ENCODE peak calls at places on chromosomes 13 and 19, in seven cellular contexts. S, L, H, W, U, G and V are unnamed samples.

GRCh38 chr13:114298866-114299265 is 15.4 kb upstream of the CHAMP1 start:
- DNase-seq in U (no peak), H (no peak), S (no peak), W (no peak), L (no peak), G (no peak), V (no peak)

GRCh38 chr19:43699506-43700367 is 16.1 kb upstream of the IRGC start:
- DNase-seq in H (peak; percentile 81), U (peak; percentile 34), L (peak; percentile 28), S (no peak), G (peak; percentile 44), W (peak; percentile 86), V (peak; percentile 34)

GRCh38 chr13:106373989-106374572 is 161.4 kb downstream of the EFNB2 start:
- DNase-seq in L (no peak), S (peak; percentile 86), W (no peak), H (no peak), G (no peak), U (no peak), V (no peak)

GRCh38 chr13:48859168-48860105 is 116.3 kb upstream of the FNDC3A start:
- DNase-seq in W (no peak), G (no peak), H (no peak), L (no peak), U (no peak), S (no peak), V (no peak)

GRCh38 chr19:46408611-46409039 is 4.7 kb downstream of the CCDC8 start:
- DNase-seq in G (peak; percentile 90), U (peak; percentile 78), S (peak; percentile 48), L (no peak), H (peak; percentile 90), W (no peak), V (peak; percentile 71)

GRCh38 chr19:326851-327250 is 17.7 kb downstream of the MIER2 start:
- DNase-seq in G (no peak), W (peak; percentile 66), U (no peak), L (no peak), S (no peak), H (no peak), V (no peak)

GRCh38 chr19:13902993-13903555 is 2.8 kb downstream of the BRME1 start:
- DNase-seq in H (no peak), W (no peak), L (peak; percentile 41), S (no peak), G (no peak), U (no peak), V (no peak)

GRCh38 chr19:12720851-12721655 is 2.7 kb downstream of the TNPO2 start:
- DNase-seq in L (no peak), W (no peak), H (peak; percentile 78), U (peak; percentile 34), G (peak; percentile 54), S (peak; percentile 29), V (peak; percentile 33)

GRCh38 chr19:7767487-7767886 is 4.4 kb downstream of the CLEC4M start:
- DNase-seq in S (no peak), G (no peak), W (peak; percentile 50), L (no peak), H (no peak), U (no peak), V (no peak)

GRCh38 chr13:105445793-105446192 is 1089.7 kb downstream of the EFNB2 start:
- DNase-seq in W (no peak), U (no peak), H (no peak), S (no peak), L (no peak), G (no peak), V (no peak)

GRCh38 chr13:40498461-40498860 is 168.0 kb downstream of the FOXO1 start:
- DNase-seq in W (no peak), H (no peak), G (no peak), L (no peak), U (no peak), S (no peak), V (no peak)

GRCh38 chr13:33322965-33323668 is 37.6 kb upstream of the STARD13 start:
- DNase-seq in L (no peak), S (no peak), U (no peak), H (no peak), G (no peak), W (no peak), V (no peak)

GRCh38 chr19:51093066-51093465 is 10.4 kb upstream of the KLK14 start:
- DNase-seq in U (no peak), L (no peak), G (no peak), S (no peak), H (peak; percentile 69), W (no peak), V (no peak)

GRCh38 chr13:108957369-108958012 is 328.1 kb downstream of the MYO16 start:
- DNase-seq in S (peak; percentile 95), G (no peak), W (no peak), H (no peak), U (no peak), L (no peak), V (no peak)

GRCh38 chr19:34772697-34773554 is at the start of gene ZNF599:
- DNase-seq in U (peak; percentile 93), W (peak; percentile 98), H (peak; percentile 98), L (peak; percentile 93), G (peak; percentile 94), S (peak; percentile 84), V (peak; percentile 92)

GRCh38 chr19:34662919-34663318 is 14.0 kb downstream of the SCGB2B2 start:
- DNase-seq in H (no peak), L (peak; percentile 45), G (no peak), U (no peak), S (peak; percentile 13), W (no peak), V (no peak)

GRCh38 chr13:80340643-80341097 is 256 bp downstream of the SPRY2 start:
- DNase-seq in U (no peak), W (no peak), S (peak; percentile 69), L (no peak), H (no peak), G (no peak), V (no peak)

GRCh38 chr19:14735915-14736314 is 42.4 kb downstream of the ADGRE2 start:
- DNase-seq in U (no peak), H (no peak), W (no peak), L (no peak), G (no peak), S (no peak), V (no peak)

GRCh38 chr19:21094347-21095025 is 12.5 kb downstream of the ZNF714 start:
- DNase-seq in W (no peak), G (no peak), S (peak; percentile 45), H (no peak), L (no peak), U (no peak), V (no peak)

GRCh38 chr19:12112238-12112637 is 27.9 kb downstream of the ZNF20 start:
- DNase-seq in U (no peak), W (no peak), L (no peak), S (peak; percentile 4), H (no peak), G (no peak), V (no peak)

GRCh38 chr19:1018932-1019615 is 1.8 kb downstream of the TMEM259 start:
- DNase-seq in G (no peak), L (no peak), W (no peak), S (no peak), U (peak; percentile 15), H (no peak), V (peak; percentile 50)

GRCh38 chr19:9075064-9075964 is 11.5 kb upstream of the OR1M1 start:
- DNase-seq in L (peak; percentile 54), H (peak; percentile 88), W (no peak), U (peak; percentile 44), G (peak; percentile 61), S (peak; percentile 69), V (peak; percentile 51)

GRCh38 chr19:33443638-33444195 is 70.2 kb downstream of the CEBPG start:
- DNase-seq in S (no peak), L (no peak), U (no peak), G (no peak), W (peak; percentile 67), H (peak; percentile 51), V (peak; percentile 23)

GRCh38 chr19:7895565-7895964 is 7.3 kb downstream of the LRRC8E start:
- DNase-seq in S (no peak), L (no peak), G (no peak), W (no peak), H (no peak), U (no peak), V (no peak)

GRCh38 chr19:1251503-1252220 is 3.3 kb downstream of the MIDN start:
- DNase-seq in S (no peak), L (peak; percentile 66), H (no peak), U (peak; percentile 84), G (no peak), W (peak; percentile 95), V (peak; percentile 80)

DNA sequence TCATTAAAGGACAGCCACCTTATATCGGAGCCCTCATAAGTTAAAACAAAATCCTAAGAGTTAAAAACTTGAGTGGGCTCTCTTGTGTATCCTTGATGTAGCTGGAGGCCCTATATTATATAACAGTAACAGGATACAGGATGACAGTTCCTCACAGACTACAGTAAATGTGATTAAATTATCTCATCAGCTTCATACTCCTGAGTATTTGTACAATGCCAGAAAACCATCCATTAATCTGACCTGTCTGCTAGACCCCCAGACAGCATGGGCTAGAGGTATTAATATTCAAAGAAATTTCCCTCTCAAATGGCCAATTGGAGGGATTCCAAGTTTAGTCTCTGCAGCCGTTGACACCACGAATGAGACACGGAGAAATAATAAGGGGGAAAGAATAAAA is 155.7 kb upstream of the KLF12 start:
- DNase-seq in S (no peak), L (peak; percentile 15), W (no peak), H (no peak), U (no peak), G (no peak), V (no peak)
- H3K4me3 ChIP-seq in S (no peak overlapping the region), L (peak overlapping the region; percentile 50), W (no peak overlapping the region), H (peak overlapping the region; percentile 20), U (peak overlapping the region; percentile 39), G (peak overlapping the region; percentile 39), V (peak overlapping the region; percentile 43)

GRCh38 chr13:98549006-98549727 is 27.7 kb downstream of the STK24 start:
- DNase-seq in U (no peak), L (no peak), G (no peak), H (no peak), W (no peak), S (peak; percentile 95), V (no peak)
- H3K4me3 ChIP-seq in U (no peak overlapping the region), L (no peak overlapping the region), G (no peak overlapping the region), H (no peak overlapping the region), W (no peak overlapping the region), S (no peak overlapping the region), V (no peak overlapping the region)

DNA sequence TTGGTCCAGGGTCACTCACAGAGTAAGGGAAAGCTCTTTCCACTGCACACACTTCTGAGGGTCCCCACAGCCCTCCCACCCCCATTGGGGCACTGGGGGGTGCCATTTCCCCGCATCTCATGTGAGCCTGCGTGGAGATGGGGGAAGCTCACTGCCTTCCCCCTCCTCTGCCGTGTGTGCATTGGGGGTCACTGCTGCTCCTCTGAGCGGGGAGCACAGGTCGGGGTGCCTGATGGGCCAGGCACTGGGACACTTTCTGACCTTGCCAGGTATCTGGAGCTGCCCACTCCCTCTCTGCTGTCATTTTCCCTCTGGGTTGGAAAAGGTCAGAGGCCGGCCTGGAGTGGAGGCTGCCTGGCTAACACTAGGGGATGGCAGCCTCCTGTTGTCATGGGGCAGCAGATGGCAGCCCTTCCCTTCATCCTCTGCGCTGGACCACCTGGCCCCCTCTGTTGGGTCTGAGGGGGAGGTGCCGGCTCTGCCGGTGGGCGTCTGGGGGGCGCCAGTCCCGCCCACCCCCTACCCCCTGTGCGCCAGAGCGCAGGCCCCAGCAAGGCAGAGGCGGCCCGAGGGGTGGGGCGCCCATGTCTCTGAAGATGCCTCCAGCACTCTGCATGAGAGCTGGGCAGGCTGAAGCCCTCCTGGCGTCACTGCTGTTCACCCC is 9.1 kb downstream of the SSBP4 start:
- DNase-seq in H (no peak), S (no peak), G (no peak), L (no peak), W (no peak), U (no peak), V (no peak)
- H3K4me3 ChIP-seq in H (no peak overlapping the region), S (no peak overlapping the region), G (no peak overlapping the region), L (peak overlapping the region; percentile 60), W (no peak overlapping the region), U (peak overlapping the region; percentile 51), V (no peak overlapping the region)

GRCh38 chr13:30408319-30409101 is 13.8 kb upstream of the UBE2L5 start:
- DNase-seq in L (peak; percentile 97), W (peak; percentile 99), S (peak; percentile 88), U (peak; percentile 97), H (peak; percentile 99), G (peak; percentile 95), V (peak; percentile 97)
- H3K4me3 ChIP-seq in L (peak overlapping the region; percentile 33), W (no peak overlapping the region), S (peak overlapping the region; percentile 48), U (peak overlapping the region; percentile 51), H (no peak overlapping the region), G (peak overlapping the region; percentile 50), V (peak overlapping the region; percentile 65)